ENCODE peak calls at places on chromosome 19, in nine cellular contexts. E is HCT116, J is PC-3, K is neural progenitor cell, P is GM23248, W is SK-N-SH, M is GM23338, X is hepatocyte, I is MM.1S. Y is an unnamed sample.

GRCh38 chr19:5539431-5539833 is 28.3 kb downstream of the TINCR start:
- DNase-seq in E (no peak), J (no peak), K (peak; percentile 47), P (no peak), W (peak; percentile 66), M (peak; percentile 85), X (no peak), I (no peak), Y (no peak)

GRCh38 chr19:480016-480855 is 16.1 kb upstream of the MADCAM1 start:
- DNase-seq in E (no peak), J (peak; percentile 79), K (peak; percentile 84), P (peak; percentile 76), W (peak; percentile 84), M (peak; percentile 87), X (peak; percentile 86), I (no peak), Y (no peak)

GRCh38 chr19:55285225-55285890 is 1.6 kb downstream of the BRSK1 start:
- DNase-seq in E (no peak), J (no peak), K (no peak), P (peak; percentile 36), W (no peak), M (peak; percentile 24), X (no peak), I (no peak), Y (no peak)

GRCh38 chr19:55247621-55248099 is 11.2 kb downstream of the PPP6R1 start:
- DNase-seq in E (no peak), J (peak; percentile 74), K (no peak), P (peak; percentile 73), W (peak; percentile 71), M (no peak), X (no peak), I (no peak), Y (no peak)

GRCh38 chr19:17794731-17795494 is at the start of gene B3GNT3:
- DNase-seq in E (peak; percentile 83), J (peak; percentile 94), K (peak; percentile 44), P (peak; percentile 37), W (no peak), M (peak; percentile 89), X (peak; percentile 92), I (no peak), Y (no peak)

GRCh38 chr19:14761607-14762006 is 16.8 kb downstream of the ADGRE2 start:
- DNase-seq in E (no peak), J (no peak), K (no peak), P (no peak), W (no peak), M (no peak), X (no peak), I (no peak), Y (no peak)

GRCh38 chr19:29610213-29610573 is 4.1 kb downstream of the POP4 start:
- DNase-seq in E (no peak), J (no peak), K (no peak), P (no peak), W (no peak), M (no peak), X (no peak), I (no peak), Y (no peak)

GRCh38 chr19:15300533-15301194 is 31.7 kb downstream of the BRD4 start:
- DNase-seq in E (no peak), J (no peak), K (no peak), P (peak; percentile 93), W (no peak), M (no peak), X (no peak), I (no peak), Y (peak; percentile 64)

GRCh38 chr19:29724102-29724641 is 9.1 kb upstream of the C19orf12 start:
- DNase-seq in E (no peak), J (no peak), K (peak; percentile 71), P (peak; percentile 50), W (no peak), M (peak; percentile 75), X (peak; percentile 46), I (no peak), Y (no peak)

GRCh38 chr19:10293637-10294367 is 4.0 kb downstream of the ICAM5 start:
- DNase-seq in E (no peak), J (no peak), K (peak; percentile 14), P (no peak), W (no peak), M (peak; percentile 41), X (no peak), I (no peak), Y (no peak)

GRCh38 chr19:10294368-10294697 is 4.6 kb downstream of the ICAM5 start:
- DNase-seq in E (no peak), J (no peak), K (peak; percentile 72), P (no peak), W (no peak), M (peak; percentile 56), X (no peak), I (no peak), Y (no peak)

GRCh38 chr19:10291554-10292205 is 1.9 kb downstream of the ICAM5 start:
- DNase-seq in E (no peak), J (no peak), K (no peak), P (peak; percentile 58), W (no peak), M (no peak), X (no peak), I (no peak), Y (peak; percentile 27)

GRCh38 chr19:10292206-10292788 is 2.5 kb downstream of the ICAM5 start:
- DNase-seq in E (peak; percentile 71), J (peak; percentile 83), K (peak; percentile 93), P (peak; percentile 91), W (peak; percentile 92), M (peak; percentile 98), X (peak; percentile 89), I (peak; percentile 73), Y (peak; percentile 81)

GRCh38 chr19:10292789-10293636 is 3.3 kb downstream of the ICAM5 start:
- DNase-seq in E (no peak), J (peak; percentile 32), K (peak; percentile 49), P (peak; percentile 29), W (no peak), M (peak; percentile 65), X (no peak), I (no peak), Y (no peak)
- H3K4me3 ChIP-seq in E (peak overlapping the region; percentile 91), J (no peak overlapping the region), K (peak overlapping the region; percentile 39), P (peak overlapping the region; percentile 72), W (peak overlapping the region; percentile 77), M (peak overlapping the region; percentile 65), X (no peak overlapping the region), I (peak overlapping the region; percentile 55), Y (peak overlapping the region; percentile 68)

DNA sequence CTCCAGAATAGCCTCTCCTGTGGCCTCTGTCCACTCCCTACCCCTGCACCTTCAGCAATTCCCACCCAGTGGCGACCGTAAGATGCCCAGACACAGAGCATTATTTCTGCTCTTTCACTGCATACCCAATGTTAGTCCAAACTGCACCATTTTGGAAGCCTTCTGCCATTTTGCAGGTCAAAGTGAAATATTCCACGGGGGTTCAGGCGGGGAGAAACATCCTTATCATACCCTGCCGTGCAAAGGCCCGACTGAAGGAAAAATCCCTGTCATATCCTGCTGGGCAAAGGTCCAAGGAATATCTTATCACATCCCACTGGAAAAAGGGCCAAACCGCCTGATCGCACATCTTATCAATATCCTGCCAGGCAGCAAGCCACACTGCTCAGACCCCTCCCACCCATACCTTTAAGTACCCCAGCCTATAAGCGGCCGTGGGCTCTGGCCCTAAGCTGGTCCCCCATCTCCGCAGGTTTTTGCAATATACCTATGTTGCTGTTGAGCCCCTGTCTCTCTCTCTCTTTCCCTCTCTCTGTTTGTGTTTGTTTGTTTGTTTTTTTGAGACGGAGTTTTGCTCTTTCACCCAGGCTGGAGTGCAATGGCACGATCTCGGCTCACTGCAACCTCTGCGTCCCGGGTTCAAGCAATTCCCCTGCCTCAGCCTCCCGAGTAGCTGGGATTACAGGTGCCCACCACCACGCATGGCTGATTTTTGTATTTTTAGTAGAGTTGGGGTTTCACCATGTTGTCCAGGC is 18.2 kb downstream of the CLEC11A start:
- DNase-seq in E (no peak), J (no peak), K (no peak), P (no peak), W (no peak), M (no peak), X (peak; percentile 31), I (no peak), Y (no peak)
- TF ChIP-seq EZH2phosphoT487 in E (no peak), J (no peak), K (no peak), P (no peak), W (no peak), M (no peak), X (no peak), I (no peak), Y (no peak)

DNA sequence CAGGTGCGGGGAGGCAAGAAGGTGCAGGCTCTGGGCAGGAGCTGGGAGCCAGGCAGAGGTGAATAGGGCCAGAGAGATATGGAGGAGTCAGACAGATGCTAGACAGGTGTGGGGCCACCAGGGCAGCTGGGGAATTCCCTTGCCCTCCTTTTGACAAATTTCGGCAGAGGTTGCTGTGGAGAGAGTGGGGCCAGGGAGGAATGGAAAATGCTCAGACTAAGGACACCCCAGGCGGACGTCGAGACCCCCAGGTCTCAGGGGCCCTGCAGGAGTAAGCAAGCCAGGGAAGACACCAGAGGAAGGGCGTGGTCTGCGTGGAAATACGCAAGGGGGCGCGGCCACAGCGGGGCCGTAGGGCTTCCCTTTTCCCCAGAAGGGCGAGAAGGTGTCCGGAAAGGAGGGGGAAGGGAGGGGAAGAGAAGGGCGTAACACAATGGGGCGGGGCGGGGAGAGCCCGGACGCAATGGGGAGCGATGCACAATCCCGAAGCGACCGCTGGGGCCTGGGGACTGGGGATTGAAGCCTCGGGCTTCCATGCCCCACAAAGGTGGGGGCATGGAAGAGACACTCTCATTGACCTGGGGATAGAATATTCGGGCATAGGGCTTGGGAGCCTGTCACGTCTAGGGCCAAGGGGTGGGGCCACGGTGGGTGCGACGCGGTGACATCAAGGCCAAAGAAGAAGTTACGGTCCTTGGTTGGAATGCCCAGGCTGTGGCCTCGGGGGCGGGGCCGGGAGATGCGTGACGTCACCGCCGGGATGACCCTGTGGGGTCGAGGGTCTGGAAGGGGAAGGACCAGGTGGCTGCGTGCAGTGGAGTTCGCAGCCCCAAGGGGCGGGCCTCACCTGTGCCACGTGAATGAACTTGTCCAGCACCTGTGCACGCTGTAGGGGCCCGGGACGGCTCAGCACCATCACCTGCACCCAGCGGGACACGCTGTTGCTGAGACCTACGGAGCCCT is 8.2 kb downstream of the RASGRP4 start:
- DNase-seq in E (peak; percentile 66), J (peak; percentile 62), K (peak; percentile 84), P (peak; percentile 46), W (no peak), M (peak; percentile 92), X (peak; percentile 78), I (no peak), Y (peak; percentile 57)
- H3K4me3 ChIP-seq in E (peak overlapping the region; percentile 57), J (peak overlapping the region; percentile 56), K (peak overlapping the region; percentile 53), P (peak overlapping the region; percentile 19), W (no peak overlapping the region), M (peak overlapping the region; percentile 66), X (no peak overlapping the region), I (no peak overlapping the region), Y (peak overlapping the region; percentile 38)

GRCh38 chr19:41223431-41224234 is 4.6 kb downstream of the AXL start:
- DNase-seq in E (peak; percentile 49), J (peak; percentile 92), K (peak; percentile 81), P (peak; percentile 91), W (no peak), M (peak; percentile 76), X (peak; percentile 71), I (no peak), Y (no peak)
- TF ChIP-seq EZH2phosphoT487 in E (no peak), J (no peak), K (no peak), P (no peak), W (no peak), M (no peak), X (no peak), I (no peak), Y (no peak)